ENCODE peak calls at places on chromosome 12, in ten cellular contexts. K is brain microvascular endothelial cell, Q is astrocyte, L is upper lobe of left lung, V is fibroblast of the aortic adventitia, P is foreskin fibroblast, J is omental fat pad, S is endothelial cell, G is esophagus squamous epithelium, C is HL-60. U is an unnamed sample.

GRCh38 chr12:60335765-60336164 is 739.9 kb downstream of the SLC16A7 start:
- DNase-seq in K (peak; percentile 21), Q (peak; percentile 68), L (no peak), V (peak; percentile 62), P (peak; percentile 61), J (no peak), S (no peak), G (no peak), C (no peak), U (no peak)

GRCh38 chr12:42588981-42589464 is 523 bp downstream of the PRICKLE1 start:
- DNase-seq in K (peak; percentile 22), Q (no peak), L (peak; percentile 87), V (peak; percentile 35), P (peak; percentile 77), J (no peak), S (peak; percentile 57), G (no peak), C (peak; percentile 41), U (peak; percentile 60)

GRCh38 chr12:109580272-109580671 is 6.7 kb downstream of the MVK start:
- DNase-seq in K (no peak), Q (no peak), L (no peak), V (no peak), P (no peak), J (no peak), S (no peak), G (no peak), C (no peak), U (no peak)

GRCh38 chr12:55707841-55708694 is at the start of gene ITGA7:
- DNase-seq in K (no peak), Q (no peak), L (peak; percentile 95), V (no peak), P (peak; percentile 78), J (no peak), S (peak; percentile 66), G (no peak), C (no peak), U (peak; percentile 71)

GRCh38 chr12:121513464-121514183 is 67.2 kb downstream of the KDM2B start:
- DNase-seq in K (no peak), Q (no peak), L (no peak), V (no peak), P (no peak), J (peak; percentile 31), S (no peak), G (no peak), C (no peak), U (no peak)

GRCh38 chr12:40158592-40159111 is 52.8 kb upstream of the SLC2A13 start:
- DNase-seq in K (no peak), Q (no peak), L (no peak), V (no peak), P (no peak), J (no peak), S (no peak), G (no peak), C (peak; percentile 41), U (no peak)

GRCh38 chr12:84913151-84913550 is 552 bp upstream of the SLC6A15 start:
- DNase-seq in K (no peak), Q (no peak), L (no peak), V (peak; percentile 45), P (peak; percentile 71), J (no peak), S (peak; percentile 28), G (no peak), C (no peak), U (no peak)

GRCh38 chr12:27123642-27124041 is 41.3 kb upstream of the C12orf71 start:
- DNase-seq in K (no peak), Q (no peak), L (no peak), V (peak; percentile 33), P (peak; percentile 38), J (no peak), S (no peak), G (no peak), C (no peak), U (no peak)

GRCh38 chr12:131210506-131211278 is 257.0 kb downstream of the ADGRD1 start:
- DNase-seq in K (no peak), Q (no peak), L (no peak), V (no peak), P (no peak), J (no peak), S (no peak), G (no peak), C (no peak), U (no peak)

GRCh38 chr12:6697584-6698351 is 2.8 kb downstream of the PIANP start:
- DNase-seq in K (peak; percentile 52), Q (peak; percentile 26), L (peak; percentile 55), V (peak; percentile 62), P (peak; percentile 86), J (no peak), S (peak; percentile 71), G (no peak), C (no peak), U (no peak)

GRCh38 chr12:28767836-28768348 is 381.2 kb upstream of the FAR2 start:
- DNase-seq in K (no peak), Q (peak; percentile 6), L (no peak), V (peak; percentile 41), P (peak; percentile 33), J (no peak), S (no peak), G (no peak), C (no peak), U (no peak)

GRCh38 chr12:76008438-76008837 is 23.1 kb downstream of the PHLDA1 start:
- DNase-seq in K (no peak), Q (no peak), L (no peak), V (no peak), P (no peak), J (no peak), S (no peak), G (no peak), C (no peak), U (no peak)
- TF ChIP-seq CTCF in K (no peak), Q (no peak), L (no peak), V (no peak), P (no peak), J (no peak), S (no peak), G (no peak), C (no peak), U (no peak)

DNA sequence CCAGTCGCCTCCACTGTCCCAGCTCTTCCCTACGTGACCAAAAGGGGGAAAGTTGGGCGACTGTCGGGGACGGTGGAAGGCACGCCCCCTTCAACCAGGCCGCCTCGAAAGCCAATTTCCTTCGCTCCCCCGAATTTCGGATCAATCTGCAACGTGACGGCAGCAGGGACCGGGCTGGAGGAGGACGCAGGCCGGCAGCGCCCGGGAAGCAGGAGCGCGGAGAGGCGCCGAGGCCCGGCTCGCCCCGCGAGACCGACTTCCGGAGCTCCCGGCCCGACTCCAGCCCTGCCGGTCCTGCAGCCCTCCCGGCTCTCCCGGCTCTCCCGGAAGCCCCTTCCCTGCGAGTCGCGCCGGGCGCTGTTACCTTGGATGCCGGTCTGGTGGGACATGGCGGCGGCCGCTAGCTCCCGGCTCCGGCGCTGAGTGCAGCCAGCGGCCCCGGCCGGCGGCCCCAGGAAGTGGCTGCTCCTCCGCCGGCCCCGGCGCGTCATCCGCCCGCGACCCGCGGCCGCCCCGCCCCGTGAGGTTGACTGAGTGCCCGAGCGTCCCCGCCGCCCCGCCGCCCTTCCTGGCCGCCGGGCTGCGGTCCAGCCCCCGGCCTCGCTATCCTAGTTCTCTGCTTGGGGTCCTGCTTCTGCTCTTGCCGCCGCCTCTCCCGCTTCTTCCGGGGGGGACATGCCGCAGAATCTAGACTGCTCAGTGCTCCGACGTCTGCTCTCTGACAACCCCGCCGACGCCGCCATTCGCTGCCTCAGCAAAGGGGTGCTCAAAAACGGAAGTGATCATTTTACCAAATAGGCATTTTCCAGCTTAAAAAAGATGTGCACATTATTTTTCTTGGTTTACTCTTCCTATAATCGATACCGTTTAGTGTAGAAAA is at the start of gene TWF1:
- DNase-seq in K (peak; percentile 73), Q (peak; percentile 53), L (peak; percentile 99), V (peak; percentile 57), P (peak; percentile 94), J (peak; percentile 63), S (peak; percentile 94), G (peak; percentile 45), C (peak; percentile 32), U (peak; percentile 84)
- TF ChIP-seq CTCF in K (peak; percentile 62), Q (no peak), L (peak; percentile 36), V (peak; percentile 51), P (peak; percentile 11), J (no peak), S (no peak), G (no peak), C (no peak), U (peak; percentile 44)

GRCh38 chr12:80200414-80200813 is 101.1 kb downstream of the OTOGL start:
- DNase-seq in K (no peak), Q (no peak), L (no peak), V (no peak), P (no peak), J (no peak), S (no peak), G (no peak), C (no peak), U (no peak)
- TF ChIP-seq CTCF in K (no peak), Q (no peak), L (no peak), V (no peak), P (no peak), J (no peak), S (no peak), G (no peak), C (no peak), U (no peak)

GRCh38 chr12:115666168-115666567 is 611.3 kb downstream of the MED13L start:
- DNase-seq in K (no peak), Q (no peak), L (no peak), V (no peak), P (no peak), J (no peak), S (no peak), G (no peak), C (no peak), U (no peak)
- TF ChIP-seq CTCF in K (no peak), Q (no peak), L (no peak), V (no peak), P (no peak), J (no peak), S (no peak), G (no peak), C (no peak), U (no peak)

GRCh38 chr12:107568718-107569117 is 116.9 kb upstream of the PWP1 start:
- DNase-seq in K (no peak), Q (no peak), L (no peak), V (peak; percentile 33), P (peak; percentile 48), J (no peak), S (no peak), G (no peak), C (no peak), U (no peak)
- TF ChIP-seq CTCF in K (no peak), Q (no peak), L (no peak), V (no peak), P (no peak), J (no peak), S (no peak), G (no peak), C (no peak), U (no peak)

GRCh38 chr12:98725481-98726247 is 80.6 kb downstream of the APAF1 start:
- DNase-seq in K (peak; percentile 77), Q (peak; percentile 75), L (no peak), V (peak; percentile 68), P (peak; percentile 85), J (no peak), S (peak; percentile 57), G (no peak), C (peak; percentile 30), U (no peak)
- TF ChIP-seq CTCF in K (peak; percentile 79), Q (peak; percentile 76), L (no peak), V (peak; percentile 67), P (peak; percentile 60), J (no peak), S (no peak), G (no peak), C (peak; percentile 18), U (peak; percentile 58)